ENCODE peak calls at places on chromosomes 4 and X, in nine cellular contexts. U is AG04450, X is mammary epithelial cell, A is iris pigment epithelial cell, S is dorsolateral prefrontal cortex, Z is heart left ventricle, F is NCI-H1417 treated with DMSO at 0.1 percent for 48 hours, T is mucosa of descending colon, Q is lung. B is an unnamed sample.

GRCh38 chr4:153221783-153222161 is 17.5 kb downstream of the TRIM2 start:
- DNase-seq in U (no peak), X (no peak), A (no peak), S (no peak), Z (no peak), F (no peak), T (no peak), Q (no peak), B (no peak)

GRCh38 chrX:38311743-38312142 is 15.6 kb downstream of the RPGR start:
- DNase-seq in U (no peak), X (no peak), A (no peak), S (no peak), Z (no peak), F (no peak), T (no peak), Q (no peak), B (no peak)

GRCh38 chr4:41366911-41367517 is 110.3 kb downstream of the UCHL1 start:
- DNase-seq in U (no peak), X (peak; percentile 7), A (no peak), S (no peak), Z (no peak), F (no peak), T (no peak), Q (no peak), B (no peak)

GRCh38 chr4:160836431-160836830 is 1327.4 kb downstream of the FSTL5 start:
- DNase-seq in U (no peak), X (no peak), A (no peak), S (no peak), Z (no peak), F (no peak), T (no peak), Q (no peak), B (no peak)

GRCh38 chr4:57090099-57090498 is 20.1 kb downstream of the IGFBP7 start:
- DNase-seq in U (no peak), X (no peak), A (no peak), S (no peak), Z (no peak), F (no peak), T (no peak), Q (no peak), B (no peak)

GRCh38 chr4:7333801-7334421 is 100.8 kb downstream of the PSAPL1 start:
- DNase-seq in U (no peak), X (no peak), A (no peak), S (no peak), Z (peak; percentile 54), F (no peak), T (no peak), Q (no peak), B (no peak)

GRCh38 chrX:57643698-57644097 is 36.4 kb downstream of the NLRP2B start:
- DNase-seq in U (no peak), X (no peak), A (no peak), S (no peak), Z (no peak), F (no peak), T (no peak), Q (no peak), B (no peak)

GRCh38 chr4:54657556-54658313 is at the start of gene KIT:
- DNase-seq in U (no peak), X (no peak), A (no peak), S (no peak), Z (peak; percentile 69), F (no peak), T (peak; percentile 67), Q (no peak), B (peak; percentile 1)

GRCh38 chrX:68462653-68463052 is 29.4 kb upstream of the OPHN1 start:
- DNase-seq in U (no peak), X (no peak), A (peak; percentile 27), S (peak; percentile 14), Z (no peak), F (no peak), T (no peak), Q (no peak), B (no peak)

GRCh38 chrX:45806410-45807121 is 605.9 kb upstream of the DIPK2B start:
- DNase-seq in U (no peak), X (peak; percentile 69), A (peak; percentile 92), S (no peak), Z (no peak), F (no peak), T (no peak), Q (no peak), B (peak; percentile 27)

GRCh38 chr4:7939377-7940108 is at the start of gene AFAP1:
- DNase-seq in U (peak; percentile 47), X (peak; percentile 83), A (peak; percentile 84), S (peak; percentile 73), Z (peak; percentile 95), F (peak; percentile 35), T (peak; percentile 94), Q (peak; percentile 78), B (peak; percentile 82)

GRCh38 chr4:187108846-187109245 is 385.2 kb upstream of the FAT1 start:
- DNase-seq in U (no peak), X (no peak), A (no peak), S (no peak), Z (no peak), F (no peak), T (no peak), Q (no peak), B (no peak)

GRCh38 chrX:68175569-68175968 is 257.7 kb downstream of the OPHN1 start:
- DNase-seq in U (no peak), X (peak; percentile 11), A (peak; percentile 57), S (no peak), Z (no peak), F (no peak), T (no peak), Q (no peak), B (no peak)

GRCh38 chrX:13899607-13900006 is 82.7 kb upstream of the GPM6B start:
- DNase-seq in U (peak; percentile 26), X (peak; percentile 98), A (peak; percentile 91), S (peak; percentile 32), Z (no peak), F (no peak), T (no peak), Q (no peak), B (no peak)

GRCh38 chrX:49309401-49309981 is 6.0 kb downstream of the GAGE10 start:
- DNase-seq in U (no peak), X (peak; percentile 9), A (peak; percentile 22), S (no peak), Z (no peak), F (no peak), T (no peak), Q (no peak), B (no peak)

GRCh38 chr4:30840571-30840970 is 120.4 kb downstream of the PCDH7 start:
- DNase-seq in U (no peak), X (no peak), A (peak; percentile 35), S (no peak), Z (no peak), F (no peak), T (no peak), Q (no peak), B (no peak)

GRCh38 chrX:2572740-2573139 is 72.0 kb upstream of the DHRSX start:
- DNase-seq in U (no peak), X (no peak), A (peak; percentile 59), S (no peak), Z (no peak), F (no peak), T (no peak), Q (no peak), B (no peak)

GRCh38 chr4:165872443-165873297 is at the start of gene TLL1:
- DNase-seq in U (no peak), X (peak; percentile 45), A (peak; percentile 11), S (peak; percentile 37), Z (no peak), F (no peak), T (no peak), Q (no peak), B (no peak)

GRCh38 chrX:6708041-6708440 is 173.1 kb upstream of the VCX3A start:
- DNase-seq in U (no peak), X (peak; percentile 0), A (no peak), S (no peak), Z (no peak), F (no peak), T (no peak), Q (no peak), B (no peak)

GRCh38 chr4:170008376-170008775 is 17.8 kb downstream of the MFAP3L start:
- DNase-seq in U (no peak), X (peak; percentile 8), A (peak; percentile 15), S (no peak), Z (no peak), F (no peak), T (no peak), Q (no peak), B (no peak)

GRCh38 chr4:25927361-25928040 is 13.5 kb downstream of the SMIM20 start:
- DNase-seq in U (no peak), X (no peak), A (no peak), S (no peak), Z (no peak), F (peak; percentile 47), T (no peak), Q (no peak), B (no peak)

GRCh38 chr4:16337936-16338335 is 111.7 kb upstream of the TAPT1 start:
- DNase-seq in U (no peak), X (peak; percentile 76), A (peak; percentile 43), S (no peak), Z (no peak), F (no peak), T (no peak), Q (no peak), B (no peak)

GRCh38 chr4:108094131-108094530 is 74.6 kb downstream of the LEF1 start:
- DNase-seq in U (no peak), X (no peak), A (no peak), S (no peak), Z (no peak), F (no peak), T (no peak), Q (no peak), B (no peak)

GRCh38 chrX:120446503-120446902 is 22.6 kb downstream of the LAMP2 start:
- DNase-seq in U (no peak), X (peak; percentile 64), A (peak; percentile 65), S (peak; percentile 22), Z (no peak), F (no peak), T (no peak), Q (no peak), B (no peak)

GRCh38 chr4:182600093-182600492 is 317.1 kb downstream of the DCTD start:
- DNase-seq in U (no peak), X (no peak), A (no peak), S (no peak), Z (no peak), F (peak; percentile 43), T (no peak), Q (no peak), B (no peak)

GRCh38 chr4:45323453-45324058 is 597.2 kb upstream of the GNPDA2 start:
- DNase-seq in U (no peak), X (no peak), A (no peak), S (no peak), Z (no peak), F (no peak), T (no peak), Q (no peak), B (no peak)

GRCh38 chr4:53044651-53044960 is 182.5 kb downstream of the RASL11B start:
- DNase-seq in U (no peak), X (no peak), A (no peak), S (no peak), Z (no peak), F (no peak), T (no peak), Q (no peak), B (no peak)

GRCh38 chrX:77009691-77010090 is 437.5 kb upstream of the FGF16 start:
- DNase-seq in U (no peak), X (peak; percentile 10), A (peak; percentile 9), S (no peak), Z (no peak), F (no peak), T (no peak), Q (no peak), B (no peak)